ENCODE peak calls at places on chromosomes 4 and X, in four cellular contexts. F is A549, G is WTC11, B is K562. V is an unnamed sample.

GRCh38 chr4:116346750-116347149 is 738.6 kb downstream of the TRAM1L1 start:
- DNase-seq in F (no peak), G (no peak), B (no peak), V (no peak)

GRCh38 chr4:25441519-25442117 is 64.6 kb downstream of the ANAPC4 start:
- DNase-seq in F (peak; percentile 66), G (peak; percentile 74), B (peak; percentile 48), V (peak; percentile 44)

GRCh38 chrX:105837227-105837626 is 14.9 kb downstream of the NRK start:
- DNase-seq in F (no peak), G (no peak), B (no peak), V (no peak)

GRCh38 chrX:78357342-78358055 is 30.1 kb upstream of the CYSLTR1 start:
- DNase-seq in F (no peak), G (no peak), B (no peak), V (no peak)

GRCh38 chr4:26838055-26838842 is 22.4 kb upstream of the STIM2 start:
- DNase-seq in F (no peak), G (no peak), B (no peak), V (no peak)

GRCh38 chr4:101064541-101065180 is 282.7 kb downstream of the PPP3CA start:
- DNase-seq in F (no peak), G (no peak), B (no peak), V (no peak)

GRCh38 chrX:119871245-119871598 is 311 bp downstream of the RNF113A start:
- DNase-seq in F (no peak), G (no peak), B (no peak), V (no peak)

GRCh38 chr4:19883841-19884240 is 367.9 kb upstream of the SLIT2 start:
- DNase-seq in F (no peak), G (no peak), B (no peak), V (no peak)

DNA sequence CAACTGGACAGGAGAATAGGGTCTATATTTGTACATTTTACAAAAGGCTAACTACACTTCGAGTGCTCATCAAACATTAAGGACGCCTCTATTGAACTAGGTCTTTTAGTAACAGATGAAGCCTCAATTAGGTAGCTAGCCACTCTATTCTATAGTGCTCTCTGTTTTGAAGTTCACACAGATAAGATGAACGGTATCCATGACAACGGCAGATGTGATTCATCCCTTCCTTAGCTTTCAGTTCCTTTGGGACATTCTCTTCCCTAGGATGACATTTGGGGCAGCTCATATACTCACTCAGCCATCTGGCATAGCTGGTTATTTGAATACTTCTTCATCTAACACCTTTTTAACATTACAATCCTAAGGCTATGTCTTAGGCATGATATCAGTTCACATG is 62.4 kb upstream of the WDFY3 start:
- DNase-seq in F (peak; percentile 7), G (no peak), B (no peak), V (no peak)
- TF ChIP-seq NR3C1 in F (no peak), G (no peak), B (no peak), V (no peak)

DNA sequence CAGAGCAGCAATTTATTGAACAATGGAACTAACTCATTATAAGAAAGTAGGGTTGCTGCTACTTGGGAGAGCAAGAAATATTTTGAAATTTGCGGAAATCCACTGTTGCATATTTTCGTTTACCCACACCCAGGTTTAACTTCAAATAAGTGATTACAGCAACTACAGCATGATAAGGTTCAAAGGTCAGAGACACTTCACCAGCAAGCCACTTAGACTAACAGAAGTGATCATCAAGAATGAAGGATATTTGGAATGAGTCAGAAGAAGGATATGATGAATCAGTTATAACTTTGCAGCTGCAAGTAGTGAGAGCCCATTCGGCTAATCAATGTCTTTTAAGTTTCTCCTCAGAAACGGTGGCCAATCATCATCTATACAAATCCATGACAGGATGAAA is 199.3 kb downstream of the TMA16 start:
- DNase-seq in F (peak; percentile 17), G (no peak), B (no peak), V (no peak)
- TF ChIP-seq NR3C1 in F (no peak), G (no peak), B (no peak), V (no peak)

GRCh38 chr4:99586747-99587146 is 12.1 kb downstream of the MTTP start:
- DNase-seq in F (no peak), G (no peak), B (no peak), V (no peak)
- TF ChIP-seq NR3C1 in F (no peak), G (no peak), B (no peak), V (no peak)

GRCh38 chrX:9700555-9700954 is 65.1 kb downstream of the GPR143 start:
- DNase-seq in F (no peak), G (peak; percentile 53), B (no peak), V (no peak)
- TF ChIP-seq NR3C1 in F (no peak), G (no peak), B (no peak), V (no peak)

GRCh38 chrX:148530464-148531077 is 30.2 kb downstream of the AFF2 start:
- DNase-seq in F (peak; percentile 29), G (no peak), B (peak; percentile 7), V (no peak)
- TF ChIP-seq NR3C1 in F (no peak), G (no peak), B (no peak), V (no peak)